ENCODE peak calls at places on chromosomes 4 and X, in nine cellular contexts. X is tibial artery, W is colonic mucosa, R is K562, I is foreskin keratinocyte, F is ovary, J is AG04450, C is left ventricle myocardium inferior, K is fibroblast of lung. Z is an unnamed sample.
A peak's percentile ranks its signal among the peaks of the same experiment; 100 is the strongest.

GRCh38 chr4:48949518-48950207 is 36.4 kb upstream of the CWH43 start:
- DNase-seq in I (peak; percentile 95), J (no peak), W (no peak), X (no peak), K (peak; percentile 22), F (no peak), R (no peak), C (no peak), Z (no peak)

GRCh38 chr4:75434105-75434504 is 80.1 kb downstream of the RCHY1 start:
- DNase-seq in F (no peak), C (no peak), J (no peak), W (no peak), X (no peak), K (no peak), R (no peak), I (no peak), Z (no peak)

GRCh38 chr4:34271479-34272355 is 1972.6 kb downstream of the ARAP2 start:
- DNase-seq in W (no peak), I (peak; percentile 32), R (no peak), J (no peak), X (no peak), F (no peak), C (no peak), K (no peak), Z (no peak)

GRCh38 chrX:7068939-7069367 is 78.6 kb upstream of the STS start:
- DNase-seq in C (no peak), F (no peak), X (no peak), I (no peak), J (no peak), K (no peak), W (no peak), R (no peak), Z (no peak)

GRCh38 chr4:19850909-19851308 is 400.8 kb upstream of the SLIT2 start:
- DNase-seq in X (no peak), F (no peak), R (no peak), K (peak; percentile 95), J (peak; percentile 52), I (peak; percentile 94), W (no peak), C (no peak), Z (no peak)

GRCh38 chr4:76485450-76485849 is 50.4 kb downstream of the SHROOM3 start:
- DNase-seq in R (no peak), W (peak; percentile 25), J (no peak), I (peak; percentile 61), F (no peak), C (no peak), K (peak; percentile 56), X (no peak), Z (no peak)

GRCh38 chrX:17859609-17860178 is 1.4 kb downstream of the RAI2 start:
- DNase-seq in C (no peak), J (no peak), R (no peak), K (no peak), X (no peak), F (peak; percentile 35), I (no peak), W (no peak), Z (no peak)

GRCh38 chrX:45762699-45763647 is 562.3 kb upstream of the DIPK2B start:
- DNase-seq in I (no peak), F (no peak), R (no peak), K (no peak), J (no peak), W (no peak), C (no peak), X (no peak), Z (no peak)

GRCh38 chrX:102964941-102965340 is 27.9 kb downstream of the RAB40AL start:
- DNase-seq in K (no peak), X (no peak), I (no peak), J (no peak), R (no peak), W (no peak), F (no peak), C (no peak), Z (no peak)

GRCh38 chr4:125689839-125690238 is 375.1 kb downstream of the FAT4 start:
- DNase-seq in K (no peak), I (no peak), R (no peak), W (no peak), J (no peak), F (no peak), X (no peak), C (no peak), Z (no peak)

GRCh38 chrX:136112781-136113180 is 34.6 kb upstream of the FHL1 start:
- DNase-seq in F (no peak), J (no peak), X (no peak), C (no peak), R (no peak), I (no peak), W (no peak), K (no peak), Z (no peak)

GRCh38 chrX:136115909-136116297 is 31.4 kb upstream of the FHL1 start:
- DNase-seq in K (no peak), I (no peak), J (no peak), R (no peak), F (no peak), W (no peak), C (no peak), X (no peak), Z (no peak)

GRCh38 chrX:136106920-136107534 is 40.3 kb upstream of the FHL1 start:
- DNase-seq in F (no peak), W (no peak), C (no peak), I (no peak), K (no peak), X (no peak), R (peak; percentile 8), J (no peak), Z (no peak)

GRCh38 chrX:136115124-136115908 is 32.0 kb upstream of the FHL1 start:
- DNase-seq in K (peak; percentile 29), I (no peak), C (no peak), X (no peak), W (no peak), F (no peak), J (no peak), R (no peak), Z (no peak)

GRCh38 chrX:136112286-136112685 is 35.0 kb upstream of the FHL1 start:
- DNase-seq in R (no peak), F (no peak), W (no peak), J (no peak), X (no peak), I (no peak), C (no peak), K (no peak), Z (no peak)
- H3K27ac ChIP-seq in R (no peak overlapping the region), F (no peak overlapping the region), W (no peak overlapping the region), J (no peak overlapping the region), X (peak overlapping the region; percentile 75), I (no peak overlapping the region), C (no peak overlapping the region), K (no peak overlapping the region), Z (no peak overlapping the region)

GRCh38 chr4:55853484-55854046 is at the start of gene EXOC1:
- DNase-seq in C (peak; percentile 99), I (peak; percentile 89), F (peak; percentile 99), X (peak; percentile 99), J (peak; percentile 87), R (peak; percentile 95), K (peak; percentile 96), W (peak; percentile 100), Z (peak; percentile 99)

GRCh38 chr4:55851885-55852284 is 1.6 kb upstream of the EXOC1 start:
- DNase-seq in F (no peak), J (no peak), W (peak; percentile 47), K (no peak), X (no peak), R (no peak), C (no peak), I (peak; percentile 90), Z (no peak)

GRCh38 chr4:55854132-55854531 is 684 bp downstream of the EXOC1 start:
- DNase-seq in J (no peak), C (no peak), W (no peak), X (no peak), R (peak; percentile 9), I (no peak), K (no peak), F (no peak), Z (no peak)

GRCh38 chr4:55849724-55850123 is 3.7 kb upstream of the EXOC1 start:
- DNase-seq in J (no peak), K (no peak), W (no peak), I (no peak), X (no peak), R (no peak), C (no peak), F (no peak), Z (no peak)
- TF ChIP-seq CTCF in J (no peak), K (no peak), W (no peak), I (no peak), X (no peak), R (peak; percentile 4), C (no peak), F (no peak), Z (no peak)

GRCh38 chr4:7252051-7252450 is 59.7 kb downstream of the SORCS2 start:
- DNase-seq in F (no peak), I (no peak), J (no peak), K (no peak), W (no peak), C (no peak), R (no peak), X (no peak), Z (no peak)
- H3K27ac ChIP-seq in F (no peak overlapping the region), I (no peak overlapping the region), J (no peak overlapping the region), K (no peak overlapping the region), W (no peak overlapping the region), C (no peak overlapping the region), R (no peak overlapping the region), X (no peak overlapping the region), Z (no peak overlapping the region)

GRCh38 chr4:71609651-71610050 is 174.2 kb downstream of the GC start:
- DNase-seq in R (no peak), C (no peak), I (no peak), J (no peak), X (no peak), W (no peak), K (no peak), F (no peak), Z (no peak)
- TF ChIP-seq CTCF in R (no peak), C (no peak), I (no peak), J (no peak), X (no peak), W (no peak), K (no peak), F (no peak), Z (no peak)